ENCODE peak calls at places on chromosomes 2 and 18, in ten cellular contexts. C is anterior cingulate cortex; N is body of pancreas; Z is CD8-positive, alpha-beta memory T cell; R is amniotic epithelial cell; P is tibial artery; I is foreskin fibroblast; K is NCI-H345; S is NCI-H1092 treated with DMSO at 0.1 percent for 48 hours; Y is stimulated activated CD4-positive, alpha-beta T cell treated with anti-CD3 and anti-CD28 coated beads, TNF-alpha, amount 100 ng/mL, for 48 hours. X is an unnamed sample.

GRCh38 chr18:67669993-67670671 is 153.6 kb upstream of the DSEL start:
- DNase-seq in C (no peak), N (no peak), Z (no peak), R (peak), P (no peak), I (peak), K (no peak), S (no peak), Y (no peak), X (no peak)

GRCh38 chr18:49926076-49926745 is 112.9 kb upstream of the ACAA2 start:
- DNase-seq in C (no peak), N (no peak), Z (no peak), R (no peak), P (no peak), I (no peak), K (no peak), S (no peak), Y (no peak), X (no peak)

GRCh38 chr18:56458770-56459450 is 179.5 kb downstream of the TXNL1 start:
- DNase-seq in C (no peak), N (no peak), Z (no peak), R (no peak), P (no peak), I (no peak), K (no peak), S (no peak), Y (no peak), X (no peak)

GRCh38 chr18:1014951-1015627 is 110.4 kb downstream of the ADCYAP1 start:
- DNase-seq in C (no peak), N (no peak), Z (no peak), R (peak), P (no peak), I (no peak), K (no peak), S (no peak), Y (no peak), X (no peak)

GRCh38 chr2:241666627-241667400 is 19.8 kb downstream of the DTYMK start:
- DNase-seq in C (no peak), N (no peak), Z (no peak), R (peak), P (no peak), I (no peak), K (no peak), S (no peak), Y (no peak), X (no peak)

GRCh38 chr18:23313379-23313778 is 139.7 kb upstream of the RIOK3 start:
- DNase-seq in C (no peak), N (no peak), Z (no peak), R (no peak), P (no peak), I (no peak), K (no peak), S (no peak), Y (no peak), X (no peak)

GRCh38 chr2:159454185-159454584 is 162.2 kb downstream of the BAZ2B start:
- DNase-seq in C (no peak), N (no peak), Z (no peak), R (peak), P (no peak), I (peak), K (no peak), S (no peak), Y (no peak), X (no peak)

GRCh38 chr2:186345745-186346144 is 140.3 kb upstream of the ZC3H15 start:
- DNase-seq in C (no peak), N (no peak), Z (no peak), R (no peak), P (no peak), I (no peak), K (no peak), S (no peak), Y (no peak), X (no peak)

GRCh38 chr2:40433739-40434138 is 18.2 kb downstream of the SLC8A1 start:
- DNase-seq in C (no peak), N (no peak), Z (no peak), R (no peak), P (no peak), I (no peak), K (no peak), S (no peak), Y (no peak), X (no peak)

GRCh38 chr2:172985139-172985874 is 90.3 kb upstream of the MAP3K20 start:
- DNase-seq in C (no peak), N (peak), Z (no peak), R (no peak), P (no peak), I (peak), K (no peak), S (no peak), Y (no peak), X (peak)

GRCh38 chr2:95208101-95208500 is 780 bp downstream of the ZNF892 start:
- DNase-seq in C (no peak), N (no peak), Z (no peak), R (peak), P (no peak), I (peak), K (no peak), S (no peak), Y (no peak), X (no peak)

GRCh38 chr18:43482136-43482535 is 204.8 kb upstream of the SYT4 start:
- DNase-seq in C (no peak), N (no peak), Z (no peak), R (no peak), P (no peak), I (no peak), K (no peak), S (no peak), Y (no peak), X (no peak)

GRCh38 chr18:75005622-75006021 is 203.3 kb downstream of the PTGR3 start:
- DNase-seq in C (no peak), N (no peak), Z (no peak), R (no peak), P (no peak), I (no peak), K (no peak), S (no peak), Y (no peak), X (no peak)

GRCh38 chr2:195532628-195533271 is 124.3 kb upstream of the SLC39A10 start:
- DNase-seq in C (no peak), N (no peak), Z (peak), R (peak), P (no peak), I (peak), K (no peak), S (no peak), Y (no peak), X (peak)

GRCh38 chr2:41933035-41933429 is 114.8 kb upstream of the PKDCC start:
- DNase-seq in C (no peak), N (no peak), Z (no peak), R (no peak), P (no peak), I (no peak), K (no peak), S (no peak), Y (no peak), X (no peak)

GRCh38 chr18:79744625-79745024 is 53.1 kb upstream of the KCNG2 start:
- DNase-seq in C (no peak), N (no peak), Z (no peak), R (no peak), P (no peak), I (no peak), K (no peak), S (no peak), Y (no peak), X (no peak)

GRCh38 chr2:9778471-9779402 is 64.5 kb upstream of the TAF1B start:
- DNase-seq in C (no peak), N (no peak), Z (no peak), R (no peak), P (no peak), I (no peak), K (no peak), S (no peak), Y (no peak), X (no peak)

GRCh38 chr2:62197609-62198236 is 1.8 kb downstream of the B3GNT2 start:
- DNase-seq in C (no peak), N (peak), Z (no peak), R (no peak), P (no peak), I (peak), K (no peak), S (no peak), Y (no peak), X (peak)

GRCh38 chr18:12630136-12630535 is 27.8 kb downstream of the SPIRE1 start:
- DNase-seq in C (no peak), N (no peak), Z (no peak), R (peak), P (no peak), I (peak), K (no peak), S (no peak), Y (no peak), X (no peak)

GRCh38 chr2:131104487-131105155 is 515 bp upstream of the PLEKHB2 start:
- DNase-seq in C (no peak), N (peak), Z (peak), R (peak), P (peak), I (peak), K (peak), S (peak), Y (no peak), X (peak)

GRCh38 chr2:182715121-182715895 is 749 bp upstream of the DNAJC10 start:
- DNase-seq in C (no peak), N (no peak), Z (no peak), R (peak), P (no peak), I (peak), K (peak), S (peak), Y (no peak), X (peak)

GRCh38 chr2:144936442-144936841 is 416.5 kb upstream of the ZEB2 start:
- DNase-seq in C (no peak), N (peak), Z (no peak), R (no peak), P (no peak), I (no peak), K (no peak), S (no peak), Y (no peak), X (no peak)

GRCh38 chr2:69847068-69847828 is 17.8 kb downstream of the GMCL1 start:
- DNase-seq in C (no peak), N (no peak), Z (no peak), R (no peak), P (no peak), I (no peak), K (no peak), S (no peak), Y (no peak), X (no peak)

GRCh38 chr2:68653538-68653982 is 10.2 kb downstream of the PROKR1 start:
- DNase-seq in C (no peak), N (peak), Z (peak), R (peak), P (peak), I (peak), K (no peak), S (no peak), Y (peak), X (peak)

GRCh38 chr18:33051397-33051796 is 278.6 kb upstream of the KLHL14 start:
- DNase-seq in C (no peak), N (peak), Z (no peak), R (no peak), P (no peak), I (peak), K (peak), S (peak), Y (no peak), X (no peak)

GRCh38 chr2:143730155-143730949 is 601.1 kb downstream of the ARHGAP15 start:
- DNase-seq in C (no peak), N (no peak), Z (no peak), R (peak), P (no peak), I (peak), K (no peak), S (no peak), Y (peak), X (no peak)

GRCh38 chr2:128775064-128775347 is 456.3 kb upstream of the HS6ST1 start:
- DNase-seq in C (no peak), N (no peak), Z (no peak), R (no peak), P (peak), I (no peak), K (no peak), S (no peak), Y (no peak), X (no peak)

GRCh38 chr2:20509766-20510490 is 63.1 kb downstream of the RHOB start:
- DNase-seq in C (no peak), N (peak), Z (no peak), R (peak), P (no peak), I (peak), K (peak), S (no peak), Y (no peak), X (peak)

GRCh38 chr2:25597881-25598280 is 75.5 kb downstream of the DTNB start:
- DNase-seq in C (no peak), N (no peak), Z (no peak), R (no peak), P (no peak), I (no peak), K (no peak), S (no peak), Y (no peak), X (no peak)

GRCh38 chr2:241506793-241507429 is 1.5 kb downstream of the STK25 start:
- DNase-seq in C (no peak), N (no peak), Z (no peak), R (no peak), P (no peak), I (no peak), K (no peak), S (no peak), Y (no peak), X (no peak)

GRCh38 chr18:76348267-76349066 is 146.6 kb downstream of the ZNF516 start:
- DNase-seq in C (no peak), N (peak), Z (no peak), R (no peak), P (no peak), I (no peak), K (peak), S (peak), Y (no peak), X (no peak)

GRCh38 chr2:238418999-238419546 is 7.7 kb upstream of the ASB1 start:
- DNase-seq in C (no peak), N (no peak), Z (no peak), R (no peak), P (no peak), I (no peak), K (no peak), S (no peak), Y (no peak), X (no peak)

GRCh38 chr2:237723613-237724012 is 75.0 kb upstream of the RBM44 start:
- DNase-seq in C (no peak), N (no peak), Z (no peak), R (peak), P (no peak), I (peak), K (peak), S (no peak), Y (no peak), X (peak)

GRCh38 chr2:112958428-112959108 is 19.2 kb upstream of the IL36G start:
- DNase-seq in C (no peak), N (peak), Z (peak), R (peak), P (no peak), I (peak), K (peak), S (peak), Y (no peak), X (peak)

GRCh38 chr2:156023266-156023879 is 309.1 kb downstream of the NR4A2 start:
- DNase-seq in C (no peak), N (no peak), Z (no peak), R (no peak), P (no peak), I (no peak), K (no peak), S (no peak), Y (no peak), X (no peak)

GRCh38 chr2:49832555-49832954 is 678.2 kb upstream of the FSHR start:
- DNase-seq in C (no peak), N (no peak), Z (no peak), R (no peak), P (no peak), I (no peak), K (no peak), S (no peak), Y (no peak), X (no peak)

X was measured in small intestine.